ENCODE peak calls at places on chromosome 12, in four cellular contexts. N is dermis microvascular lymphatic vessel endothelial cell, Y is nephron progenitor cell, B is left lobe of liver. P is an unnamed sample.

GRCh38 chr12:65248656-65249633 is 29.5 kb upstream of the MSRB3 start:
- DNase-seq in Y (no peak), B (no peak), N (no peak), P (no peak)

GRCh38 chr12:89085421-89085820 is 266.9 kb downstream of the DUSP6 start:
- DNase-seq in N (peak), Y (no peak), B (no peak), P (peak)

GRCh38 chr12:52213541-52214420 is 19.3 kb upstream of the KRT7 start:
- DNase-seq in B (peak), N (peak), Y (peak), P (peak)

GRCh38 chr12:32087301-32087700 is 19.3 kb upstream of the BICD1 start:
- DNase-seq in N (no peak), Y (no peak), B (no peak), P (no peak)

GRCh38 chr12:46675736-46676135 is 150.1 kb downstream of the SLC38A4 start:
- DNase-seq in B (peak), Y (peak), N (no peak), P (no peak)

GRCh38 chr12:75838309-75838708 is 193.3 kb downstream of the PHLDA1 start:
- DNase-seq in B (no peak), Y (no peak), N (no peak), P (no peak)

GRCh38 chr12:121801601-121802484 is 2.0 kb upstream of the SETD1B start:
- DNase-seq in B (no peak), N (no peak), Y (no peak), P (no peak)

GRCh38 chr12:57898308-57898970 is 42.9 kb upstream of the ATP23 start:
- DNase-seq in N (no peak), B (no peak), Y (no peak), P (no peak)

GRCh38 chr12:124718052-124718451 is 145.6 kb downstream of the SCARB1 start:
- DNase-seq in B (no peak), Y (no peak), N (no peak), P (no peak)

GRCh38 chr12:121982950-121983349 is 38.7 kb upstream of the BCL7A start:
- DNase-seq in B (no peak), N (no peak), Y (no peak), P (no peak)

GRCh38 chr12:54991161-54991991 is 6.8 kb upstream of the TESPA1 start:
- DNase-seq in B (no peak), N (no peak), Y (no peak), P (no peak)

GRCh38 chr12:39125580-39125979 is 220.2 kb upstream of the CPNE8 start:
- DNase-seq in B (no peak), N (no peak), Y (no peak), P (no peak)

GRCh38 chr12:10661338-10661737 is 12.5 kb downstream of the STYK1 start:
- DNase-seq in N (no peak), Y (no peak), B (no peak), P (no peak)

GRCh38 chr12:56104815-56105476 is 587 bp downstream of the PA2G4 start:
- DNase-seq in N (no peak), Y (peak), B (no peak), P (no peak)

GRCh38 chr12:42732908-42733411 is 143.4 kb upstream of the PRICKLE1 start:
- DNase-seq in Y (no peak), B (no peak), N (no peak), P (no peak)

GRCh38 chr12:99386907-99387306 is 260.6 kb upstream of the GARIN6 start:
- DNase-seq in B (no peak), N (no peak), Y (no peak), P (no peak)

GRCh38 chr12:9634177-9634803 is 26.6 kb upstream of the KLRB1 start:
- DNase-seq in Y (peak), N (peak), B (no peak), P (no peak)

GRCh38 chr12:66883545-66883944 is 204.7 kb upstream of the GRIP1 start:
- DNase-seq in N (no peak), B (no peak), Y (no peak), P (no peak)

GRCh38 chr12:109277899-109278762 is 31.0 kb downstream of the FOXN4 start:
- DNase-seq in B (peak), Y (no peak), N (no peak), P (no peak)

GRCh38 chr12:14396071-14396470 is 30.6 kb downstream of the ATF7IP start:
- DNase-seq in N (no peak), B (no peak), Y (no peak), P (no peak)

GRCh38 chr12:106114084-106115068 is 24.4 kb downstream of the NUAK1 start:
- DNase-seq in N (no peak), B (peak), Y (no peak), P (no peak)

GRCh38 chr12:28253175-28253641 is 63.0 kb downstream of the CCDC91 start:
- DNase-seq in B (no peak), N (no peak), Y (no peak), P (no peak)

GRCh38 chr12:26938660-26939185 is 453 bp downstream of the FGFR1OP2 start:
- DNase-seq in N (no peak), B (no peak), Y (peak), P (no peak)